ENCODE peak calls at places on chromosomes 13 and 19, in five cellular contexts. One of them, this sample, is unnamed.

GRCh38 chr13:92461402-92461801 is 765.2 kb upstream of the GPC6 start:
- DNase-seq in bronchial epithelial cell: no peak
- DNase-seq in endothelial cell of umbilical vein: no peak
- DNase-seq in GM20000: no peak
- DNase-seq in nephron progenitor cell: no peak
- DNase-seq in this sample: no peak

GRCh38 chr13:80802946-80803345 is 462.0 kb upstream of the SPRY2 start:
- DNase-seq in bronchial epithelial cell: no peak
- DNase-seq in endothelial cell of umbilical vein: no peak
- DNase-seq in GM20000: no peak
- DNase-seq in nephron progenitor cell: no peak
- DNase-seq in this sample: no peak

GRCh38 chr13:112910616-112911280 is 58.3 kb upstream of the MCF2L start:
- DNase-seq in bronchial epithelial cell: no peak
- DNase-seq in endothelial cell of umbilical vein: no peak
- DNase-seq in GM20000: no peak
- DNase-seq in nephron progenitor cell: no peak
- DNase-seq in this sample: no peak

GRCh38 chr13:34817246-34817645 is 124.8 kb upstream of the NBEA start:
- DNase-seq in bronchial epithelial cell: no peak
- DNase-seq in endothelial cell of umbilical vein: no peak
- DNase-seq in GM20000: no peak
- DNase-seq in nephron progenitor cell: no peak
- DNase-seq in this sample: no peak

GRCh38 chr19:3721131-3721899 is 13.1 kb downstream of the TJP3 start:
- DNase-seq in bronchial epithelial cell: peak
- DNase-seq in endothelial cell of umbilical vein: peak
- DNase-seq in GM20000: peak
- DNase-seq in nephron progenitor cell: peak
- DNase-seq in this sample: peak

GRCh38 chr13:105925496-105925895 is 610.0 kb downstream of the EFNB2 start:
- DNase-seq in bronchial epithelial cell: peak
- DNase-seq in endothelial cell of umbilical vein: no peak
- DNase-seq in GM20000: no peak
- DNase-seq in nephron progenitor cell: no peak
- DNase-seq in this sample: no peak

GRCh38 chr13:95641291-95641811 is 3.2 kb downstream of the DZIP1 start:
- DNase-seq in bronchial epithelial cell: no peak
- DNase-seq in endothelial cell of umbilical vein: peak
- DNase-seq in GM20000: no peak
- DNase-seq in nephron progenitor cell: no peak
- DNase-seq in this sample: no peak

GRCh38 chr13:79228972-79229371 is 177.1 kb downstream of the RBM26 start:
- DNase-seq in bronchial epithelial cell: peak
- DNase-seq in endothelial cell of umbilical vein: no peak
- DNase-seq in GM20000: no peak
- DNase-seq in nephron progenitor cell: no peak
- DNase-seq in this sample: no peak

GRCh38 chr13:41746259-41746658 is 214.7 kb downstream of the VWA8 start:
- DNase-seq in bronchial epithelial cell: peak
- DNase-seq in endothelial cell of umbilical vein: no peak
- DNase-seq in GM20000: no peak
- DNase-seq in nephron progenitor cell: no peak
- DNase-seq in this sample: no peak

GRCh38 chr19:6032381-6032780 is 54.4 kb upstream of the RANBP3 start:
- DNase-seq in bronchial epithelial cell: no peak
- DNase-seq in endothelial cell of umbilical vein: no peak
- DNase-seq in GM20000: no peak
- DNase-seq in nephron progenitor cell: no peak
- DNase-seq in this sample: no peak

GRCh38 chr13:68176486-68176885 is 946.4 kb upstream of the PCDH9 start:
- DNase-seq in bronchial epithelial cell: peak
- DNase-seq in endothelial cell of umbilical vein: peak
- DNase-seq in GM20000: no peak
- DNase-seq in nephron progenitor cell: no peak
- DNase-seq in this sample: no peak

GRCh38 chr19:45217193-45217956 is 27.8 kb downstream of the EXOC3L2 start:
- DNase-seq in bronchial epithelial cell: no peak
- DNase-seq in endothelial cell of umbilical vein: no peak
- DNase-seq in GM20000: no peak
- DNase-seq in nephron progenitor cell: peak
- DNase-seq in this sample: no peak

GRCh38 chr13:23715762-23716235 is 145.6 kb downstream of the TNFRSF19 start:
- DNase-seq in bronchial epithelial cell: no peak
- DNase-seq in endothelial cell of umbilical vein: no peak
- DNase-seq in GM20000: peak
- DNase-seq in nephron progenitor cell: peak
- DNase-seq in this sample: no peak
- TF ChIP-seq CTCF in bronchial epithelial cell: peak
- TF ChIP-seq CTCF in endothelial cell of umbilical vein: peak
- TF ChIP-seq CTCF in GM20000: no peak
- TF ChIP-seq CTCF in nephron progenitor cell: no peak
- TF ChIP-seq CTCF in this sample: peak

GRCh38 chr13:111908391-111908790 is 158.6 kb upstream of the SOX1 start:
- DNase-seq in bronchial epithelial cell: no peak
- DNase-seq in endothelial cell of umbilical vein: no peak
- DNase-seq in GM20000: no peak
- DNase-seq in nephron progenitor cell: no peak
- DNase-seq in this sample: no peak
- TF ChIP-seq CTCF in bronchial epithelial cell: no peak
- TF ChIP-seq CTCF in endothelial cell of umbilical vein: no peak
- TF ChIP-seq CTCF in GM20000: no peak
- TF ChIP-seq CTCF in nephron progenitor cell: no peak
- TF ChIP-seq CTCF in this sample: no peak

GRCh38 chr19:11558881-11559828 is at the start of gene ELOF1:
- DNase-seq in bronchial epithelial cell: peak
- DNase-seq in endothelial cell of umbilical vein: peak
- DNase-seq in GM20000: peak
- DNase-seq in nephron progenitor cell: peak
- DNase-seq in this sample: peak
- TF ChIP-seq CTCF in bronchial epithelial cell: peak
- TF ChIP-seq CTCF in endothelial cell of umbilical vein: no peak
- TF ChIP-seq CTCF in GM20000: peak
- TF ChIP-seq CTCF in nephron progenitor cell: no peak
- TF ChIP-seq CTCF in this sample: peak

DNA sequence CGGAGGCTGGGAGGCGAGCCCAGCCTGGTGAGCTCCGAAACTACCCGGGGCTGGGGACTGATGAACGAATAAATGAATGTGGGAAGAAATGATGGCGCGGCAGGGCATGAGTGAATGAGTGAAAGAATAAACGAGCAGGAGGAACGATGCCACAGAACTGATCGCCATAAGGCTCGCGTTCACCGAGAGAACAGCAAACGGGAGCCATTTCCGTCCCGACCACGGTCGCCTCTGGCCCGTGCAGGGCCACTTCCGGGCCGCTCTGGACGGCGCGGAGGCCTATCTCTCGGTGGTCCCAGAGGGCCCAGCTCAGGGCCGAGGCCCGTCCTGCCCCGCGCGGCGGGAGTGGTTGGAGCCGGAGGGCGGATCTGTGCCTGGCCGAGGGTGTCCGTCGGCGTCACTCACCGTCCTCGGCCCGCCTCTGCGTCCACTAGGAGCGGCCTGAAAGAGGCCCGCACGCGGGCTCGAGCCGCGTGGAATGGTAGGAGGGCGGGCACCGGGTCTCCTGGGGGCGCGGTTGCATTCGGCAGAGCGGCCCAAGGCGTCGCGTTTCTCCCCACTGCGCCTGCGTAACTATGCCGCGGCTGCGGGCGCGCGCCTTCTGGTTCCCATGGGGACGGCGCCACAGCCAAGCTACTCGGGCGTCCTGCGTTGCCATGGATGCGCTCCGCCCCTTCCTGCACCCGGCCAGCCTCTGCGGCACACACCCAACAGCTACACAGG is at the start of gene ZNF497:
- DNase-seq in bronchial epithelial cell: peak
- DNase-seq in endothelial cell of umbilical vein: peak
- DNase-seq in GM20000: peak
- DNase-seq in nephron progenitor cell: peak
- DNase-seq in this sample: peak
- TF ChIP-seq CTCF in bronchial epithelial cell: peak
- TF ChIP-seq CTCF in endothelial cell of umbilical vein: peak
- TF ChIP-seq CTCF in GM20000: no peak
- TF ChIP-seq CTCF in nephron progenitor cell: no peak
- TF ChIP-seq CTCF in this sample: no peak

GRCh38 chr19:1650627-1651009 is 1.8 kb downstream of the TCF3 start:
- DNase-seq in bronchial epithelial cell: no peak
- DNase-seq in endothelial cell of umbilical vein: peak
- DNase-seq in GM20000: no peak
- DNase-seq in nephron progenitor cell: no peak
- DNase-seq in this sample: no peak
- TF ChIP-seq CTCF in bronchial epithelial cell: no peak
- TF ChIP-seq CTCF in endothelial cell of umbilical vein: no peak
- TF ChIP-seq CTCF in GM20000: no peak
- TF ChIP-seq CTCF in nephron progenitor cell: no peak
- TF ChIP-seq CTCF in this sample: no peak

GRCh38 chr13:46071590-46072249 is 19.2 kb upstream of the ZC3H13 start:
- DNase-seq in bronchial epithelial cell: no peak
- DNase-seq in endothelial cell of umbilical vein: no peak
- DNase-seq in GM20000: peak
- DNase-seq in nephron progenitor cell: no peak
- DNase-seq in this sample: peak
- TF ChIP-seq CTCF in bronchial epithelial cell: no peak
- TF ChIP-seq CTCF in endothelial cell of umbilical vein: no peak
- TF ChIP-seq CTCF in GM20000: peak
- TF ChIP-seq CTCF in nephron progenitor cell: no peak
- TF ChIP-seq CTCF in this sample: peak

DNA sequence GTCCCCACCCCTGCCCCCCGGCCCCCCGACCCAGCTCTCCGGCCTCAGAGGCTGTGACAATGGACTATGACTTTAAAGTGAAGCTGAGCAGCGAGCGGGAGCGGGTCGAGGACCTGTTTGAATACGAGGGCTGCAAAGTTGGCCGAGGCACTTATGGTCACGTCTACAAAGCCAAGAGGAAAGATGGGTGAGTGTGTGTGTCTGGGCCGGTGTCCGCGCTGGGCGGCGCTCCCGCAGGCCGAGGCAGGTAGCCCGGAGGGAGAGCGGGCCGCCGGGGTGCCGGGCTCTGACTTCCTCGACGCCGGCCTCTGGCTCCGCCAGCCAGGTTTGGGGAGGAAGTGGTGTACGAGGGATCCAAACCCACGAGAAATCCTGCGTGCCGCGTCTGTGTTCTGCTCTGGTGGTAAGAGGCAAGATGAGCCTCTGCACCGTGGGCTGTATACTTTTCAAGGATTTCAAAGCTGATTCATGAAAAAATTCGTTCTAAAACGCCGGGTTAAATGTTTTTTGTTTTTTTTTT is 714 bp downstream of the CDK8 start:
- DNase-seq in bronchial epithelial cell: peak
- DNase-seq in endothelial cell of umbilical vein: peak
- DNase-seq in GM20000: peak
- DNase-seq in nephron progenitor cell: peak
- DNase-seq in this sample: peak
- TF ChIP-seq CTCF in bronchial epithelial cell: peak
- TF ChIP-seq CTCF in endothelial cell of umbilical vein: no peak
- TF ChIP-seq CTCF in GM20000: no peak
- TF ChIP-seq CTCF in nephron progenitor cell: no peak
- TF ChIP-seq CTCF in this sample: peak